ENCODE peak calls at places on chromosomes 16 and 17, in seven cellular contexts. Q, B, Y, P, H, S and K are unnamed samples.
A peak's percentile ranks its signal among the peaks of the same experiment; 100 is the strongest.

GRCh38 chr16:31128711-31129567 is 6.6 kb downstream of the PRSS8 start:
- DNase-seq in Q (no peak), B (no peak), Y (no peak), P (no peak), H (no peak), S (peak; percentile 51), K (peak; percentile 82)

GRCh38 chr16:72612271-72612670 is 435.7 kb downstream of the ZFHX3 start:
- DNase-seq in Q (no peak), B (no peak), Y (no peak), P (no peak), H (no peak), S (no peak), K (no peak)

GRCh38 chr17:66310528-66311148 is 8.2 kb downstream of the PRKCA start:
- DNase-seq in Q (no peak), B (no peak), Y (no peak), P (peak; percentile 57), H (no peak), S (no peak), K (no peak)

GRCh38 chr17:78736526-78737079 is 45.5 kb downstream of the CYTH1 start:
- DNase-seq in Q (no peak), B (no peak), Y (peak; percentile 90), P (no peak), H (no peak), S (peak; percentile 56), K (peak; percentile 82)

GRCh38 chr17:32533296-32533695 is 46.5 kb downstream of the CDK5R1 start:
- DNase-seq in Q (no peak), B (no peak), Y (no peak), P (no peak), H (no peak), S (no peak), K (no peak)

GRCh38 chr16:81639931-81640680 is 139.0 kb upstream of the PLCG2 start:
- DNase-seq in Q (no peak), B (no peak), Y (no peak), P (no peak), H (no peak), S (no peak), K (no peak)

GRCh38 chr16:24572069-24572468 is 32.7 kb downstream of the RBBP6 start:
- DNase-seq in Q (no peak), B (no peak), Y (no peak), P (no peak), H (no peak), S (no peak), K (no peak)

GRCh38 chr16:12906271-12906670 is 4.9 kb downstream of the SHISA9 start:
- DNase-seq in Q (no peak), B (no peak), Y (no peak), P (no peak), H (no peak), S (no peak), K (no peak)

GRCh38 chr16:554640-555413 is 5.4 kb upstream of the PRR35 start:
- DNase-seq in Q (no peak), B (no peak), Y (no peak), P (no peak), H (no peak), S (no peak), K (no peak)

GRCh38 chr16:53692146-53692545 is 11.5 kb downstream of the RPGRIP1L start:
- DNase-seq in Q (no peak), B (no peak), Y (no peak), P (peak; percentile 54), H (no peak), S (no peak), K (peak; percentile 56)

GRCh38 chr17:27247071-27247957 is 46.6 kb upstream of the WSB1 start:
- DNase-seq in Q (no peak), B (no peak), Y (no peak), P (no peak), H (peak; percentile 89), S (no peak), K (peak; percentile 42)

GRCh38 chr16:27291106-27291505 is 22.5 kb upstream of the NSMCE1 start:
- DNase-seq in Q (no peak), B (no peak), Y (no peak), P (no peak), H (no peak), S (no peak), K (no peak)

GRCh38 chr16:64092284-64092683 is 1029.6 kb downstream of the CDH11 start:
- DNase-seq in Q (no peak), B (no peak), Y (no peak), P (no peak), H (no peak), S (no peak), K (no peak)

GRCh38 chr17:229130-229944 is 47.9 kb upstream of the DOC2B start:
- DNase-seq in Q (no peak), B (no peak), Y (no peak), P (no peak), H (no peak), S (no peak), K (no peak)

GRCh38 chr17:66747561-66748275 is 87.2 kb upstream of the CACNG5 start:
- DNase-seq in Q (no peak), B (no peak), Y (no peak), P (no peak), H (no peak), S (no peak), K (no peak)

GRCh38 chr16:67940436-67941089 is 3.4 kb downstream of the LCAT start:
- DNase-seq in Q (no peak), B (no peak), Y (no peak), P (no peak), H (no peak), S (no peak), K (no peak)

GRCh38 chr16:56916571-56917403 is 15.2 kb upstream of the HERPUD1 start:
- DNase-seq in Q (peak; percentile 77), B (no peak), Y (no peak), P (no peak), H (no peak), S (no peak), K (no peak)

GRCh38 chr16:56921571-56921970 is 10.4 kb upstream of the HERPUD1 start:
- DNase-seq in Q (no peak), B (no peak), Y (no peak), P (no peak), H (no peak), S (no peak), K (no peak)

GRCh38 chr16:56919099-56919800 is 12.7 kb upstream of the HERPUD1 start:
- DNase-seq in Q (no peak), B (no peak), Y (no peak), P (no peak), H (peak; percentile 88), S (no peak), K (peak; percentile 78)

GRCh38 chr16:56915311-56916105 is 16.4 kb upstream of the HERPUD1 start:
- DNase-seq in Q (no peak), B (no peak), Y (no peak), P (no peak), H (no peak), S (no peak), K (no peak)

GRCh38 chr16:56918467-56919012 is 13.4 kb upstream of the HERPUD1 start:
- DNase-seq in Q (no peak), B (no peak), Y (no peak), P (no peak), H (no peak), S (no peak), K (no peak)
- TF ChIP-seq JUND in Q (no peak), B (no peak), Y (no peak), P (no peak), H (no peak), S (no peak), K (no peak)

DNA sequence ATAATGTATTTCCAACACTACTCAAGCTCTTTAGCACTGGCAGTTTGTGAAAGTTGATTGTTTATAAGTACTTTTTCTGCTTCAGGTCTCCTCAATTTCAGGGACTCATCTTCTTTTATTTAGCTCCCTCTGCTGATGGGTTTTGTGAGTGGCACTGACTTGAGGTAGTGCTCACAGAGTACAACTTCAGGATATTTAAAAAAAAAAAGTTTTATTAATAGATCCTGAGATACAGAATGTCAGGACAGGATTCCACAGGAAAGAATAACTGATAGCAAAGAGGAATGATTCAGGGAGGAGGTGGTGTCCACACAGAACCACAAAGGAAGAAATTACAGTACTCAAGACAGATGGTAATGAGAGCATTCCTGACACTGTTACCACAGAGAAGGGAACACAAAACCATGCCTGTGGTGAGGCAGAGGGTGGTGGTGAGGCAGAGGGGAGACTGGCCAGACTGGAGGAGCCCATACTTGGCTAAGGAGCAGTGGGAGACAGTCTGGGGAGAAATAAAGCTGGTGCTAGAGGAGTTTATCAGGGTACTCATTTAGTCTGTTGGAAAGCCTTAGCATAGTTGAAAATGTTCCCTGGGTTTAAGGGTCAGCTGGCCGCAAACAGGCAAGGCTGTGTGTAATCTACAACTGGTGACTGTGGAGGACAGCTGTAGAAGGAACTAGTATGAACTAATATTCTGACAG is 63.7 kb downstream of the SPAG9 start:
- DNase-seq in Q (no peak), B (peak; percentile 49), Y (peak; percentile 32), P (peak; percentile 52), H (peak; percentile 68), S (peak; percentile 19), K (peak; percentile 81)
- TF ChIP-seq JUND in Q (no peak), B (peak; percentile 26), Y (no peak), P (no peak), H (no peak), S (no peak), K (no peak)

GRCh38 chr17:81518785-81519283 is 6.2 kb upstream of the ACTG1 start:
- DNase-seq in Q (no peak), B (no peak), Y (no peak), P (no peak), H (no peak), S (peak; percentile 63), K (peak; percentile 83)

GRCh38 chr17:81516439-81516838 is 3.8 kb upstream of the ACTG1 start:
- DNase-seq in Q (no peak), B (no peak), Y (no peak), P (no peak), H (no peak), S (no peak), K (no peak)

GRCh38 chr17:81518113-81518784 is 5.7 kb upstream of the ACTG1 start:
- DNase-seq in Q (no peak), B (no peak), Y (no peak), P (peak; percentile 58), H (no peak), S (no peak), K (peak; percentile 84)

GRCh38 chr17:81517009-81517338 is 4.4 kb upstream of the ACTG1 start:
- DNase-seq in Q (no peak), B (no peak), Y (no peak), P (no peak), H (no peak), S (no peak), K (no peak)

GRCh38 chr17:81517339-81518112 is 4.9 kb upstream of the ACTG1 start:
- DNase-seq in Q (peak; percentile 82), B (no peak), Y (no peak), P (peak; percentile 56), H (no peak), S (no peak), K (no peak)
- TF ChIP-seq JUND in Q (no peak), B (no peak), Y (no peak), P (no peak), H (no peak), S (no peak), K (no peak)

DNA sequence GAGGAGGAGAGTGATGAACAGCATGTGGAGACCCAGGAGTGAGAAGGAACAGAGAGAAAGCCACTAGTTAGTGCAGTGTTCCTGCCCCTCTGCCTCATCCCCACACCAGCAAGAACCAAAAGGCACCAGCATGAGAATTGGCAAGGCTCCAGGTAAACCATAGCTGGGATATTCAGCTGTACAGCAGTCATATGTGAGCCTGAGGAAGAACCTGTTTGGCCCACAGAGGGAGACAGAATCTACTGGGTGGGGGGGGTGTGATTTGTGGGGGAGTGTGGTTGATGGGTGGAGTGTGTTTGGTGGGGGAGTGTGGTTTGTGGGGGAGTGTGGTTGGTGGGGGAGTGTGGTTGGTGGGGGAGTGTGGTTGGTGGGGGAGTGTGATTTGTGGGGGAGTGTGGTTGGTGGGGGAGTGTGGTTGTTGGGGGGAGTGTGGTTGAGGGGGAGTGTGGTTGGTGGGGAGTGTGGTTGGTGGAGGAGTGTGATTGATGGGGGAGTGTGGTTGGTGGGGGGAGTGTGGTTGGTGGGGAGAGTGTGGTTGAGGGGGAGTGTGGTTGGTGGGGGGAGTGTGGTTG is 19.4 kb downstream of the MINK1 start:
- DNase-seq in Q (no peak), B (peak; percentile 48), Y (no peak), P (no peak), H (peak; percentile 17), S (peak; percentile 58), K (peak; percentile 61)
- TF ChIP-seq JUND in Q (no peak), B (no peak), Y (no peak), P (no peak), H (no peak), S (no peak), K (no peak)